ENCODE peak calls at places on chromosomes 13 and 19, in seven cellular contexts. Q is stimulated activated CD4-positive, alpha-beta T cell treated with anti-CD3 and anti-CD28 coated beads, Interleukin-1b, Interleukin-23, amount 100 ng/mL, for 1 hour; X is LHCN-M2; Z is neural crest cell; A is M059J; J is heart left ventricle; T is stimulated activated naive CD8-positive, alpha-beta T cell treated with anti-CD3 and anti-CD28 coated beads, Interleukin-15, Interleukin-2, amounts not matched to agents 100 U/mL and 50 U/mL, for 24 hours. U is an unnamed sample.

GRCh38 chr19:45444318-45445041 is 20.8 kb upstream of the ERCC1 start:
- DNase-seq in Q (peak), X (peak), Z (peak), A (peak), J (peak), T (peak), U (no peak)

GRCh38 chr13:72805663-72806341 is 23.9 kb downstream of the PIBF1 start:
- DNase-seq in Q (no peak), X (no peak), Z (no peak), A (no peak), J (no peak), T (no peak), U (no peak)

GRCh38 chr13:99313473-99313872 is 6.3 kb upstream of the GPR183 start:
- DNase-seq in Q (no peak), X (peak), Z (no peak), A (peak), J (no peak), T (no peak), U (no peak)

GRCh38 chr13:38328699-38329098 is 21.0 kb upstream of the UFM1 start:
- DNase-seq in Q (no peak), X (no peak), Z (no peak), A (no peak), J (no peak), T (no peak), U (no peak)

GRCh38 chr19:23075031-23075733 is 41.6 kb upstream of the ZNF730 start:
- DNase-seq in Q (no peak), X (peak), Z (peak), A (peak), J (peak), T (peak), U (no peak)

GRCh38 chr19:33769208-33769607 is 27.5 kb upstream of the KCTD15 start:
- DNase-seq in Q (no peak), X (no peak), Z (no peak), A (no peak), J (no peak), T (no peak), U (no peak)

GRCh38 chr19:19420570-19421301 is 15.3 kb downstream of the GATAD2A start:
- DNase-seq in Q (no peak), X (no peak), Z (no peak), A (peak), J (no peak), T (peak), U (no peak)

GRCh38 chr19:39941615-39942507 is 7.4 kb upstream of the FCGBP start:
- DNase-seq in Q (peak), X (peak), Z (no peak), A (peak), J (no peak), T (peak), U (no peak)

GRCh38 chr19:49415102-49415809 is 8.0 kb downstream of the PTH2 start:
- DNase-seq in Q (no peak), X (no peak), Z (no peak), A (no peak), J (no peak), T (no peak), U (no peak)

GRCh38 chr13:42000836-42001235 is 39.9 kb upstream of the VWA8 start:
- DNase-seq in Q (no peak), X (no peak), Z (no peak), A (no peak), J (no peak), T (no peak), U (no peak)

GRCh38 chr19:56356944-56357343 is 36.4 kb downstream of the ZNF582 start:
- DNase-seq in Q (no peak), X (no peak), Z (no peak), A (no peak), J (no peak), T (no peak), U (no peak)

GRCh38 chr19:50957587-50957986 is 4.7 kb upstream of the KLK5 start:
- DNase-seq in Q (no peak), X (no peak), Z (no peak), A (no peak), J (no peak), T (no peak), U (no peak)

GRCh38 chr13:55190996-55191395 is 1949.7 kb upstream of the PRR20A start:
- DNase-seq in Q (no peak), X (no peak), Z (no peak), A (no peak), J (no peak), T (no peak), U (no peak)

GRCh38 chr19:45615795-45616708 is 14.0 kb upstream of the GPR4 start:
- DNase-seq in Q (peak), X (peak), Z (peak), A (peak), J (peak), T (peak), U (no peak)

GRCh38 chr19:43641333-43641732 is 1.7 kb upstream of the CADM4 start:
- DNase-seq in Q (no peak), X (no peak), Z (no peak), A (no peak), J (no peak), T (no peak), U (no peak)

GRCh38 chr19:15508035-15508710 is at the start of gene CYP4F22:
- DNase-seq in Q (no peak), X (no peak), Z (no peak), A (no peak), J (no peak), T (peak), U (no peak)

GRCh38 chr13:100306042-100306441 is 217.1 kb downstream of the PCCA start:
- DNase-seq in Q (no peak), X (no peak), Z (no peak), A (no peak), J (no peak), T (no peak), U (no peak)

GRCh38 chr19:49857061-49857833 is 6.3 kb downstream of the PTOV1 start:
- DNase-seq in Q (no peak), X (no peak), Z (no peak), A (no peak), J (no peak), T (no peak), U (no peak)

GRCh38 chr13:107665926-107666458 is 549.3 kb downstream of the LIG4 start:
- DNase-seq in Q (no peak), X (no peak), Z (no peak), A (peak), J (no peak), T (no peak), U (no peak)

GRCh38 chr13:63690672-63691071 is 2275.0 kb upstream of the PCDH20 start:
- DNase-seq in Q (no peak), X (no peak), Z (no peak), A (no peak), J (no peak), T (no peak), U (no peak)